ENCODE peak calls at places on chromosomes 11 and 22, in nine cellular contexts. H is body of pancreas, N is psoas muscle, R is tibial artery, L is cardiac muscle cell, Y is neuronal stem cell, I is colonic mucosa, J is AG04450, D is right cardiac atrium. O is an unnamed sample.
A peak's percentile ranks its signal among the peaks of the same experiment; 100 is the strongest.

GRCh38 chr11:107956543-107956942 is 28.3 kb downstream of the RAB39A start:
- DNase-seq in H (no peak), R (no peak), N (no peak), L (no peak), D (no peak), Y (no peak), J (no peak), I (no peak), O (no peak)

GRCh38 chr11:118696673-118697226 is 17.3 kb upstream of the TREH start:
- DNase-seq in H (no peak), I (no peak), J (no peak), N (no peak), Y (no peak), L (no peak), R (no peak), D (no peak), O (no peak)

GRCh38 chr11:100687630-100688395 is 725 bp downstream of the ARHGAP42 start:
- DNase-seq in N (peak; percentile 57), D (no peak), R (peak; percentile 78), H (peak; percentile 49), L (peak; percentile 81), Y (peak; percentile 70), J (peak; percentile 45), I (peak; percentile 71), O (peak; percentile 61)

GRCh38 chr11:47413908-47414684 is 5.7 kb downstream of the SLC39A13 start:
- DNase-seq in I (no peak), H (no peak), R (no peak), J (peak; percentile 78), Y (no peak), L (no peak), N (peak; percentile 74), D (no peak), O (peak; percentile 76)

GRCh38 chr11:34355726-34356125 is 2.1 kb downstream of the ABTB2 start:
- DNase-seq in L (no peak), Y (no peak), I (no peak), R (no peak), H (no peak), N (no peak), D (no peak), J (no peak), O (no peak)

GRCh38 chr22:27534720-27535125 is 266.8 kb downstream of the MN1 start:
- DNase-seq in R (no peak), Y (no peak), L (no peak), I (no peak), N (no peak), J (peak; percentile 30), H (no peak), D (no peak), O (no peak)

GRCh38 chr11:12802418-12803085 is 128.3 kb downstream of the TEAD1 start:
- DNase-seq in Y (peak; percentile 81), J (no peak), N (no peak), R (no peak), L (no peak), H (peak; percentile 96), D (peak; percentile 68), I (peak; percentile 89), O (peak; percentile 82)

GRCh38 chr22:26553056-26553752 is 36.7 kb downstream of the TPST2 start:
- DNase-seq in N (no peak), L (no peak), Y (no peak), D (no peak), R (no peak), J (peak; percentile 77), I (no peak), H (peak; percentile 84), O (no peak)

GRCh38 chr11:58923300-58923788 is 15.9 kb upstream of the GLYATL1 start:
- DNase-seq in D (no peak), J (no peak), Y (no peak), I (peak; percentile 55), H (peak; percentile 17), L (peak; percentile 52), N (no peak), R (no peak), O (no peak)

GRCh38 chr22:36860821-36861659 is at the start of gene NCF4:
- DNase-seq in N (peak; percentile 55), D (peak; percentile 80), R (peak; percentile 80), I (peak; percentile 63), Y (no peak), L (no peak), H (peak; percentile 37), J (no peak), O (no peak)

GRCh38 chr11:68687986-68688385 is 3.6 kb downstream of the GAL start:
- DNase-seq in Y (no peak), R (no peak), H (no peak), J (no peak), N (no peak), D (no peak), L (no peak), I (no peak), O (no peak)

GRCh38 chr11:68990995-68991780 is 10.4 kb upstream of the MRGPRD start:
- DNase-seq in D (no peak), H (no peak), Y (no peak), L (no peak), R (peak; percentile 48), I (no peak), J (no peak), N (no peak), O (no peak)

GRCh38 chr11:65132988-65133700 is 1.2 kb downstream of the SYVN1 start:
- DNase-seq in Y (no peak), H (peak; percentile 91), R (peak; percentile 64), N (no peak), D (no peak), L (no peak), I (peak; percentile 94), J (no peak), O (peak; percentile 28)
- H3K27ac ChIP-seq in Y (no peak overlapping the region), H (peak overlapping the region; percentile 100), R (peak overlapping the region; percentile 96), N (peak overlapping the region; percentile 96), D (peak overlapping the region; percentile 9), L (no peak overlapping the region), I (peak overlapping the region; percentile 94), J (peak overlapping the region; percentile 21), O (peak overlapping the region; percentile 97)

GRCh38 chr22:21014202-21015050 is 539 bp upstream of the P2RX6 start:
- DNase-seq in D (peak; percentile 98), Y (peak; percentile 95), R (peak; percentile 86), N (peak; percentile 90), J (peak; percentile 74), H (peak; percentile 80), I (peak; percentile 84), L (peak; percentile 98), O (peak; percentile 89)

GRCh38 chr22:21012446-21013407 is 2.2 kb upstream of the P2RX6 start:
- DNase-seq in N (no peak), L (no peak), I (no peak), R (no peak), H (no peak), Y (no peak), D (peak; percentile 40), J (no peak), O (no peak)

GRCh38 chr22:21016644-21017420 is 1.9 kb downstream of the P2RX6 start:
- DNase-seq in H (no peak), I (no peak), R (no peak), J (no peak), N (no peak), D (peak; percentile 33), Y (no peak), L (no peak), O (no peak)

GRCh38 chr22:21013742-21014201 is 1.2 kb upstream of the P2RX6 start:
- DNase-seq in J (no peak), D (no peak), I (no peak), Y (no peak), R (no peak), L (peak; percentile 62), N (no peak), H (no peak), O (no peak)

DNA sequence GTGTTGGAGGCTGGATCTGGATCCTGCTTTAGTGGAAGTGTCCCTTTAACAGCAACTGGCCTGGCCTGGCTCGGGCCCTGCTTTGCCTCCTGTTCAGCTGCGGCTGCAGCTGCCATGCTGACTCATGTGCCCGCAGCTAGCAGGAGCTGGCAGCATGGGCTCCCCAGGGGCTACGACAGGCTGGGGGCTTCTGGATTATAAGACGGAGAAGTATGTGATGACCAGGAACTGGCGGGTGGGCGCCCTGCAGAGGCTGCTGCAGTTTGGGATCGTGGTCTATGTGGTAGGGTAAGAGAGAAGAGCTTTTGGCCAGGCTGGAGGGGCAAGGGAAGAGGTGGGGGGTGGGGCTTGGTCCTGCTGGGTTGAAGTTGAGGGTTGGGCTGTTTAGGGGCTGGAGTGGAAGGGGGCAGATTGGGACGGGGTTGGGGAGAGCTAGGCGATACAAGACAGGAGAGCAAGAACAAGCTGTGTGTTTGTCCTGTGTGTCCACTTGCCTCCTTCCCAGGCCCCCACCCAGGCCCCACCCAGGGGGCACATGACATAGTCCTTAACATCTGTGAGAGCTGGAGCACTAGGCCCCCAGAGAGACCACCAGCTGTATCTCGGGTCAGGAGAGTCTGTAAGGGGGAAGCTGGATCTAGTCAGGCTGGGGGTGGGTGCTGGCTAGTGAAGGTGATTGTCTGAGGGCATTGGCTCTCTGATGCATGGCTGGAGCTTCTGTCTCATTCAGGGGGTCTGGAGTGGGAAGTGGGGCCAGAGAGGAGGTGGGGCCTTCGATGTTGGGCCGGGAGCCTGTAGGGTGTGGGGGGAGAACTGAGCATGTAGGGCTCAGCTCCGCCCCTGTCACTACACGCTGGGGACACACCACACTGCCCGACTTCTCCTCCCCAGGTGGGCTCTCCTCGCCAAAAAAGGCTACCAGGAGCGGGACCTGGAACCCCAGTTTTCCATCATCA is at the start of gene P2RX6:
- DNase-seq in D (peak; percentile 91), R (no peak), J (no peak), H (no peak), I (no peak), Y (no peak), N (peak; percentile 70), L (no peak), O (no peak)
- H3K4me3 ChIP-seq in D (peak within 1 kb of the TSS; percentile 19), R (peak within 1 kb of the TSS; percentile 38), J (peak within 1 kb of the TSS; percentile 74), H (no peak within 1 kb of the TSS), I (peak within 1 kb of the TSS; percentile 34), Y (peak within 1 kb of the TSS; percentile 72), N (peak within 1 kb of the TSS; percentile 75), L (peak within 1 kb of the TSS; percentile 42), O (peak within 1 kb of the TSS; percentile 12)

GRCh38 chr11:113179181-113179701 is 135.1 kb upstream of the TTC12 start:
- DNase-seq in Y (peak; percentile 41), R (no peak), N (no peak), D (no peak), I (no peak), H (no peak), L (no peak), J (no peak), O (no peak)

GRCh38 chr11:113178671-113179070 is 135.7 kb upstream of the TTC12 start:
- DNase-seq in L (peak; percentile 25), H (no peak), Y (no peak), J (no peak), D (no peak), R (no peak), N (no peak), I (no peak), O (no peak)

GRCh38 chr11:113184498-113184897 is 129.9 kb upstream of the TTC12 start:
- DNase-seq in R (no peak), Y (no peak), H (no peak), N (no peak), D (no peak), J (no peak), I (no peak), L (no peak), O (no peak)

GRCh38 chr11:113181094-113181493 is 133.3 kb upstream of the TTC12 start:
- DNase-seq in D (no peak), H (no peak), N (no peak), L (no peak), I (no peak), Y (no peak), J (no peak), R (no peak), O (no peak)

GRCh38 chr11:113182288-113182687 is 132.1 kb upstream of the TTC12 start:
- DNase-seq in L (no peak), H (no peak), D (no peak), N (no peak), Y (no peak), I (no peak), R (no peak), J (no peak), O (no peak)
- H3K27me3 ChIP-seq in L (no peaks in the 10 kb centered on the region), H (no peaks in the 10 kb centered on the region), D (no peaks in the 10 kb centered on the region), N (peaks cover 14% of the 10 kb centered on the region), Y (peaks cover 37% of the 10 kb centered on the region), I (no peaks in the 10 kb centered on the region), R (no peaks in the 10 kb centered on the region), J (no peaks in the 10 kb centered on the region), O (no peaks in the 10 kb centered on the region)

GRCh38 chr11:130178441-130178971 is 18.9 kb downstream of the ST14 start:
- DNase-seq in I (peak; percentile 75), H (peak; percentile 52), N (no peak), L (no peak), R (no peak), D (no peak), J (no peak), Y (no peak), O (no peak)
- H3K27ac ChIP-seq in I (peak overlapping the region; percentile 94), H (peak overlapping the region; percentile 89), N (no peak overlapping the region), L (no peak overlapping the region), R (no peak overlapping the region), D (no peak overlapping the region), J (no peak overlapping the region), Y (no peak overlapping the region), O (no peak overlapping the region)

O was measured in uterus.